ENCODE peak calls at places on chromosomes 13 and 19, in five cellular contexts. One of them, this sample, is unnamed.
A peak's percentile ranks its signal among the peaks of the same experiment; 100 is the strongest.

GRCh38 chr19:46147791-46148288 is at the start of gene IGFL2:
- DNase-seq in heart left ventricle: no peak
- DNase-seq in GM23338: no peak
- DNase-seq in CD8-positive, alpha-beta memory T cell: no peak
- DNase-seq in DND-41: no peak
- DNase-seq in this sample: no peak

GRCh38 chr13:86900906-86901305 is 770.3 kb upstream of the SLITRK5 start:
- DNase-seq in CD8-positive, alpha-beta memory T cell: no peak
- DNase-seq in GM23338: no peak
- DNase-seq in DND-41: no peak
- DNase-seq in heart left ventricle: no peak
- DNase-seq in this sample: no peak

GRCh38 chr19:52351512-52351911 is 15.5 kb downstream of the ZNF610 start:
- DNase-seq in DND-41: peak; percentile 70
- DNase-seq in CD8-positive, alpha-beta memory T cell: no peak
- DNase-seq in GM23338: peak; percentile 88
- DNase-seq in heart left ventricle: no peak
- DNase-seq in this sample: peak; percentile 85

GRCh38 chr19:11091343-11092153 is 2.3 kb downstream of the LDLR start:
- DNase-seq in DND-41: no peak
- DNase-seq in CD8-positive, alpha-beta memory T cell: peak; percentile 83
- DNase-seq in heart left ventricle: peak; percentile 53
- DNase-seq in GM23338: peak; percentile 56
- DNase-seq in this sample: peak; percentile 75

GRCh38 chr19:45202637-45203036 is 24.1 kb downstream of the BLOC1S3 start:
- DNase-seq in CD8-positive, alpha-beta memory T cell: no peak
- DNase-seq in heart left ventricle: no peak
- DNase-seq in DND-41: no peak
- DNase-seq in GM23338: no peak
- DNase-seq in this sample: no peak

GRCh38 chr13:41224113-41225110 is 30.0 kb upstream of the KBTBD7 start:
- DNase-seq in heart left ventricle: no peak
- DNase-seq in CD8-positive, alpha-beta memory T cell: no peak
- DNase-seq in GM23338: no peak
- DNase-seq in DND-41: no peak
- DNase-seq in this sample: no peak

GRCh38 chr13:25174304-25174703 is 2.2 kb upstream of the AMER2 start:
- DNase-seq in CD8-positive, alpha-beta memory T cell: no peak
- DNase-seq in GM23338: no peak
- DNase-seq in heart left ventricle: no peak
- DNase-seq in DND-41: no peak
- DNase-seq in this sample: no peak

GRCh38 chr19:9151367-9151766 is 11.2 kb downstream of the ZNF317 start:
- DNase-seq in heart left ventricle: no peak
- DNase-seq in GM23338: no peak
- DNase-seq in CD8-positive, alpha-beta memory T cell: peak; percentile 52
- DNase-seq in DND-41: no peak
- DNase-seq in this sample: no peak

GRCh38 chr19:35154535-35155406 is at the start of gene FXYD5:
- DNase-seq in GM23338: peak; percentile 86
- DNase-seq in DND-41: peak; percentile 78
- DNase-seq in heart left ventricle: peak; percentile 81
- DNase-seq in CD8-positive, alpha-beta memory T cell: peak; percentile 77
- DNase-seq in this sample: peak; percentile 87

GRCh38 chr19:13181747-13182388 is 31.7 kb downstream of the IER2 start:
- DNase-seq in heart left ventricle: peak; percentile 83
- DNase-seq in DND-41: no peak
- DNase-seq in GM23338: no peak
- DNase-seq in CD8-positive, alpha-beta memory T cell: peak; percentile 70
- DNase-seq in this sample: no peak

GRCh38 chr13:79780240-79780639 is 299.3 kb downstream of the NDFIP2 start:
- DNase-seq in GM23338: no peak
- DNase-seq in CD8-positive, alpha-beta memory T cell: no peak
- DNase-seq in heart left ventricle: no peak
- DNase-seq in DND-41: no peak
- DNase-seq in this sample: no peak

GRCh38 chr19:56253737-56254136 is 18.8 kb upstream of the EDDM13 start:
- DNase-seq in heart left ventricle: no peak
- DNase-seq in DND-41: no peak
- DNase-seq in GM23338: peak; percentile 46
- DNase-seq in CD8-positive, alpha-beta memory T cell: no peak
- DNase-seq in this sample: no peak

GRCh38 chr13:74325106-74325505 is 190.9 kb upstream of the KLF12 start:
- DNase-seq in heart left ventricle: no peak
- DNase-seq in DND-41: no peak
- DNase-seq in CD8-positive, alpha-beta memory T cell: no peak
- DNase-seq in GM23338: no peak
- DNase-seq in this sample: no peak

GRCh38 chr13:68609671-68610070 is 1379.5 kb upstream of the PCDH9 start:
- DNase-seq in DND-41: no peak
- DNase-seq in CD8-positive, alpha-beta memory T cell: no peak
- DNase-seq in GM23338: no peak
- DNase-seq in heart left ventricle: no peak
- DNase-seq in this sample: no peak

GRCh38 chr19:45712699-45713067 is 18.0 kb downstream of the FBXO46 start:
- DNase-seq in heart left ventricle: no peak
- DNase-seq in GM23338: no peak
- DNase-seq in DND-41: no peak
- DNase-seq in CD8-positive, alpha-beta memory T cell: no peak
- DNase-seq in this sample: no peak

GRCh38 chr13:95155093-95155492 is 146.2 kb downstream of the ABCC4 start:
- DNase-seq in GM23338: no peak
- DNase-seq in CD8-positive, alpha-beta memory T cell: no peak
- DNase-seq in heart left ventricle: no peak
- DNase-seq in DND-41: no peak
- DNase-seq in this sample: no peak

GRCh38 chr13:82506805-82507404 is 1375.4 kb downstream of the SLITRK1 start:
- DNase-seq in heart left ventricle: no peak
- DNase-seq in GM23338: no peak
- DNase-seq in DND-41: no peak
- DNase-seq in CD8-positive, alpha-beta memory T cell: no peak
- DNase-seq in this sample: no peak

GRCh38 chr13:41398494-41399190 is 58.7 kb upstream of the RGCC start:
- DNase-seq in DND-41: no peak
- DNase-seq in heart left ventricle: no peak
- DNase-seq in CD8-positive, alpha-beta memory T cell: no peak
- DNase-seq in GM23338: no peak
- DNase-seq in this sample: no peak

GRCh38 chr19:39407644-39408391 is 1.2 kb downstream of the ZFP36 start:
- DNase-seq in GM23338: peak; percentile 59
- DNase-seq in heart left ventricle: peak; percentile 59
- DNase-seq in CD8-positive, alpha-beta memory T cell: peak; percentile 91
- DNase-seq in DND-41: peak; percentile 73
- DNase-seq in this sample: peak; percentile 58

GRCh38 chr19:35116085-35116801 is 620 bp downstream of the FXYD3 start:
- DNase-seq in DND-41: no peak
- DNase-seq in CD8-positive, alpha-beta memory T cell: no peak
- DNase-seq in GM23338: no peak
- DNase-seq in heart left ventricle: no peak
- DNase-seq in this sample: no peak

GRCh38 chr19:18385359-18385674 is 641 bp upstream of the GDF15 start:
- DNase-seq in DND-41: no peak
- DNase-seq in heart left ventricle: no peak
- DNase-seq in CD8-positive, alpha-beta memory T cell: no peak
- DNase-seq in GM23338: no peak
- DNase-seq in this sample: no peak

GRCh38 chr19:35107541-35107939 is 8.1 kb upstream of the FXYD3 start:
- DNase-seq in CD8-positive, alpha-beta memory T cell: no peak
- DNase-seq in GM23338: no peak
- DNase-seq in DND-41: no peak
- DNase-seq in heart left ventricle: no peak
- DNase-seq in this sample: no peak

GRCh38 chr13:78137404-78138142 is 218.9 kb upstream of the EDNRB start:
- DNase-seq in DND-41: peak; percentile 16
- DNase-seq in CD8-positive, alpha-beta memory T cell: no peak
- DNase-seq in heart left ventricle: no peak
- DNase-seq in GM23338: peak; percentile 86
- DNase-seq in this sample: peak; percentile 81

GRCh38 chr13:37168151-37168550 is 62.7 kb upstream of the CSNK1A1L start:
- DNase-seq in DND-41: no peak
- DNase-seq in CD8-positive, alpha-beta memory T cell: no peak
- DNase-seq in heart left ventricle: no peak
- DNase-seq in GM23338: no peak
- DNase-seq in this sample: no peak

GRCh38 chr13:113597386-113598080 is 13.0 kb downstream of the TFDP1 start:
- DNase-seq in CD8-positive, alpha-beta memory T cell: peak; percentile 7
- DNase-seq in GM23338: no peak
- DNase-seq in DND-41: no peak
- DNase-seq in heart left ventricle: no peak
- DNase-seq in this sample: peak; percentile 28

GRCh38 chr19:38210458-38210987 is 13.5 kb downstream of the DPF1 start:
- DNase-seq in GM23338: peak; percentile 97
- DNase-seq in CD8-positive, alpha-beta memory T cell: no peak
- DNase-seq in heart left ventricle: peak; percentile 77
- DNase-seq in DND-41: peak; percentile 39
- DNase-seq in this sample: peak; percentile 93

GRCh38 chr13:95180513-95181245 is 120.6 kb downstream of the ABCC4 start:
- DNase-seq in GM23338: no peak
- DNase-seq in CD8-positive, alpha-beta memory T cell: no peak
- DNase-seq in DND-41: no peak
- DNase-seq in heart left ventricle: no peak
- DNase-seq in this sample: no peak

GRCh38 chr13:30395192-30396158 is 26.8 kb upstream of the UBE2L5 start:
- DNase-seq in CD8-positive, alpha-beta memory T cell: peak; percentile 85
- DNase-seq in GM23338: peak; percentile 78
- DNase-seq in DND-41: peak; percentile 86
- DNase-seq in heart left ventricle: peak; percentile 86
- DNase-seq in this sample: peak; percentile 85

GRCh38 chr19:3565177-3565576 is 7.6 kb upstream of the HMG20B start:
- DNase-seq in CD8-positive, alpha-beta memory T cell: no peak
- DNase-seq in heart left ventricle: no peak
- DNase-seq in DND-41: no peak
- DNase-seq in GM23338: no peak
- DNase-seq in this sample: no peak

GRCh38 chr13:49701481-49701880 is 10.2 kb upstream of the EBPL start:
- DNase-seq in GM23338: no peak
- DNase-seq in DND-41: no peak
- DNase-seq in heart left ventricle: no peak
- DNase-seq in CD8-positive, alpha-beta memory T cell: no peak
- DNase-seq in this sample: no peak
- H3K27me3 ChIP-seq in GM23338: no peaks in the 10 kb centered on the region
- H3K27me3 ChIP-seq in DND-41: no peaks in the 10 kb centered on the region
- H3K27me3 ChIP-seq in heart left ventricle: no peaks in the 10 kb centered on the region
- H3K27me3 ChIP-seq in CD8-positive, alpha-beta memory T cell: no peaks in the 10 kb centered on the region
- H3K27me3 ChIP-seq in this sample: no peaks in the 10 kb centered on the region

GRCh38 chr13:44312131-44312530 is 61.5 kb upstream of the SERP2 start:
- DNase-seq in heart left ventricle: no peak
- DNase-seq in GM23338: no peak
- DNase-seq in CD8-positive, alpha-beta memory T cell: no peak
- DNase-seq in DND-41: no peak
- DNase-seq in this sample: no peak

GRCh38 chr13:44312898-44313551 is 60.6 kb upstream of the SERP2 start:
- DNase-seq in heart left ventricle: no peak
- DNase-seq in DND-41: no peak
- DNase-seq in CD8-positive, alpha-beta memory T cell: no peak
- DNase-seq in GM23338: no peak
- DNase-seq in this sample: no peak

GRCh38 chr13:44309771-44310767 is 63.6 kb upstream of the SERP2 start:
- DNase-seq in CD8-positive, alpha-beta memory T cell: no peak
- DNase-seq in GM23338: no peak
- DNase-seq in heart left ventricle: peak; percentile 68
- DNase-seq in DND-41: no peak
- DNase-seq in this sample: no peak

GRCh38 chr13:44313674-44314073 is 60.0 kb upstream of the SERP2 start:
- DNase-seq in DND-41: no peak
- DNase-seq in CD8-positive, alpha-beta memory T cell: no peak
- DNase-seq in GM23338: no peak
- DNase-seq in heart left ventricle: no peak
- DNase-seq in this sample: no peak

GRCh38 chr13:44311011-44311481 is 62.6 kb upstream of the SERP2 start:
- DNase-seq in DND-41: no peak
- DNase-seq in GM23338: no peak
- DNase-seq in heart left ventricle: no peak
- DNase-seq in CD8-positive, alpha-beta memory T cell: no peak
- DNase-seq in this sample: no peak
- H3K27me3 ChIP-seq in DND-41: no peaks in the 10 kb centered on the region
- H3K27me3 ChIP-seq in GM23338: peaks cover 16% of the 10 kb centered on the region
- H3K27me3 ChIP-seq in heart left ventricle: no peaks in the 10 kb centered on the region
- H3K27me3 ChIP-seq in CD8-positive, alpha-beta memory T cell: no peaks in the 10 kb centered on the region
- H3K27me3 ChIP-seq in this sample: no peaks in the 10 kb centered on the region

DNA sequence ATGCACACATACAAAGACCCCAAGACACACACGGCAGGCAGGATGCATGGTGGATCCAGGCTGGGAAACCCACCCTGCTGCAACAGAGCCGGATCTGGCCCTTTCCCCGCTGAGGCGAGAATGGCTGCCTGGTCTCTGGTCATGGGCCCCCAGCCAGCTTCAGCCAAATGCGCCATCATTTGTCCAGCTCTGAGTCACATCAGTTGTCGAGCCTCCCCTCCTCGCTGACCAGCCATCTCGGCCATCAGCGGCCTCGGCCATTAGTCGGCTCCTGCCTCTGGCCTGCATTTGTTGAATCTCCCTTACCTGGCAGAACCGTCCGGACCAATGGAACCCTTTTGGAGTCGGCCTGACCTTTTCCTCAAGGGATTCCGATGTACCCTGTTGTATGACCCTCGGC is 38.5 kb upstream of the POU2F2 start:
- DNase-seq in GM23338: no peak
- DNase-seq in CD8-positive, alpha-beta memory T cell: no peak
- DNase-seq in heart left ventricle: no peak
- DNase-seq in DND-41: no peak
- DNase-seq in this sample: no peak
- H3K27me3 ChIP-seq in GM23338: peaks cover 31% of the 10 kb centered on the region
- H3K27me3 ChIP-seq in CD8-positive, alpha-beta memory T cell: peaks cover 6% of the 10 kb centered on the region
- H3K27me3 ChIP-seq in heart left ventricle: peaks cover 19% of the 10 kb centered on the region
- H3K27me3 ChIP-seq in DND-41: peaks cover 26% of the 10 kb centered on the region
- H3K27me3 ChIP-seq in this sample: peaks cover 46% of the 10 kb centered on the region

DNA sequence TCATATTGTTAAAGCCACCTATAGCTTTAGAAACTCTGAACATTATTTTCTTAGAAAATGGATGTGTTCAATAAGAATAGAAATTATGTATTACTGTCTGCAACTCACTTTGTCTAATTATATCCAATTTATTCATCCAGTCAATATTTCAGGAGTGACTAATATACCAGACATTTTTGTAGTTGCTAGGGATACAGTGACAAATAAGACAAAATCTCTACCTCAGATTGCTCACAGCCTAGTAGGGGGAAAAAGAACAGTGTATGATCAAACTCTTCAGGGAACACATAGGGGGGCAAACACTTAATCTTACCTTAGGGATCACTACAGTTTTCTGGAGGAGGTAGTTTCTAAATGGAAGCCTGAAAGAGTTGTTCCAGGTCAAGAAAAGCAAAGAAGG is 8.6 kb downstream of the BRCA2 start:
- DNase-seq in CD8-positive, alpha-beta memory T cell: no peak
- DNase-seq in DND-41: no peak
- DNase-seq in heart left ventricle: no peak
- DNase-seq in GM23338: no peak
- DNase-seq in this sample: no peak
- H3K27me3 ChIP-seq in CD8-positive, alpha-beta memory T cell: no peaks in the 10 kb centered on the region
- H3K27me3 ChIP-seq in DND-41: no peaks in the 10 kb centered on the region
- H3K27me3 ChIP-seq in heart left ventricle: no peaks in the 10 kb centered on the region
- H3K27me3 ChIP-seq in GM23338: no peaks in the 10 kb centered on the region
- H3K27me3 ChIP-seq in this sample: no peaks in the 10 kb centered on the region

DNA sequence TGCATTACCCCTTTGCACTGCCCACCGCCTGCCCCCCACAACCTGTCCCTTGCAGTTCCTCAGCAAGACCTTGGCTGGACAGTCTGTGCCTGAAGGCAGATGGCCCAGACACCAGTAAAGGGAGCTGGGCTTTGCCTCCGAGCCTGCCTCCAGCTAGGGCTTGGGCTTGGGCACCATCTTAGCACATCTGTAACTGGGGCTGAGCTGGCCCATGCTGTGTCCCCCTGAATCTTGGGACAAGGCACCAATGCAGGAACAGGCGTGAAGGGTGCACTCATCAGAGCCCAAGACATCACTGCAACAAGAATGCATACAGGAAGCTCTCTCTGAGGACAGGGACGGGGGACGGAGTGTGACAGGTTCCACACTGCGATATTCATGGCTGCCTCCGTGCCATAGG is 8.8 kb upstream of the CHST8 start:
- DNase-seq in CD8-positive, alpha-beta memory T cell: no peak
- DNase-seq in DND-41: no peak
- DNase-seq in GM23338: no peak
- DNase-seq in heart left ventricle: no peak
- DNase-seq in this sample: no peak
- H3K27me3 ChIP-seq in CD8-positive, alpha-beta memory T cell: no peaks in the 10 kb centered on the region
- H3K27me3 ChIP-seq in DND-41: no peaks in the 10 kb centered on the region
- H3K27me3 ChIP-seq in GM23338: no peaks in the 10 kb centered on the region
- H3K27me3 ChIP-seq in heart left ventricle: peaks cover 41% of the 10 kb centered on the region
- H3K27me3 ChIP-seq in this sample: peaks cover 9% of the 10 kb centered on the region